ENCODE peak calls at places on chromosomes 12 and 14, in five cellular contexts. One of them, this sample, is unnamed.

GRCh38 chr12:88207921-88208640 is 66.0 kb downstream of the TMTC3 start:
- DNase-seq in stomach: no peak
- DNase-seq in GM12891: no peak
- DNase-seq in GM12892: no peak
- DNase-seq in sigmoid colon: no peak
- DNase-seq in this sample: no peak

GRCh38 chr12:19220861-19221466 is 91.4 kb downstream of the PLEKHA5 start:
- DNase-seq in stomach: no peak
- DNase-seq in GM12891: no peak
- DNase-seq in GM12892: no peak
- DNase-seq in sigmoid colon: no peak
- DNase-seq in this sample: no peak

GRCh38 chr14:99320621-99321235 is 48.7 kb upstream of the BCL11B start:
- DNase-seq in stomach: no peak
- DNase-seq in GM12891: no peak
- DNase-seq in GM12892: no peak
- DNase-seq in sigmoid colon: no peak
- DNase-seq in this sample: peak

GRCh38 chr14:101022916-101023435 is 119.5 kb upstream of the RTL1 start:
- DNase-seq in stomach: peak
- DNase-seq in GM12891: no peak
- DNase-seq in GM12892: no peak
- DNase-seq in sigmoid colon: peak
- DNase-seq in this sample: peak

GRCh38 chr12:52246720-52247621 is 13.9 kb downstream of the KRT7 start:
- DNase-seq in stomach: peak
- DNase-seq in GM12891: no peak
- DNase-seq in GM12892: no peak
- DNase-seq in sigmoid colon: peak
- DNase-seq in this sample: peak

GRCh38 chr14:31712244-31713127 is 151.3 kb downstream of the NUBPL start:
- DNase-seq in stomach: no peak
- DNase-seq in GM12891: no peak
- DNase-seq in GM12892: no peak
- DNase-seq in sigmoid colon: no peak
- DNase-seq in this sample: no peak

GRCh38 chr12:65853489-65854157 is 29.3 kb downstream of the HMGA2 start:
- DNase-seq in stomach: no peak
- DNase-seq in GM12891: no peak
- DNase-seq in GM12892: no peak
- DNase-seq in sigmoid colon: no peak
- DNase-seq in this sample: no peak

GRCh38 chr12:71938728-71939385 is at the start of gene TPH2:
- DNase-seq in stomach: peak
- DNase-seq in GM12891: peak
- DNase-seq in GM12892: peak
- DNase-seq in sigmoid colon: no peak
- DNase-seq in this sample: no peak

GRCh38 chr14:100471451-100472093 is 115.6 kb downstream of the BEGAIN start:
- DNase-seq in stomach: no peak
- DNase-seq in GM12891: no peak
- DNase-seq in GM12892: no peak
- DNase-seq in sigmoid colon: no peak
- DNase-seq in this sample: no peak

GRCh38 chr14:102390486-102390885 is 27.7 kb downstream of the TECPR2 start:
- DNase-seq in stomach: no peak
- DNase-seq in GM12891: no peak
- DNase-seq in GM12892: no peak
- DNase-seq in sigmoid colon: no peak
- DNase-seq in this sample: no peak

GRCh38 chr14:83849999-83850611 is 1679.8 kb upstream of the FLRT2 start:
- DNase-seq in stomach: no peak
- DNase-seq in GM12891: no peak
- DNase-seq in GM12892: no peak
- DNase-seq in sigmoid colon: no peak
- DNase-seq in this sample: no peak

GRCh38 chr14:56322531-56322930 is 204.3 kb downstream of the PELI2 start:
- DNase-seq in stomach: no peak
- DNase-seq in GM12891: no peak
- DNase-seq in GM12892: no peak
- DNase-seq in sigmoid colon: no peak
- DNase-seq in this sample: no peak

GRCh38 chr12:106304001-106304421 is 1.5 kb downstream of the TCP11L2 start:
- DNase-seq in stomach: no peak
- DNase-seq in GM12891: no peak
- DNase-seq in GM12892: no peak
- DNase-seq in sigmoid colon: no peak
- DNase-seq in this sample: no peak

GRCh38 chr14:36510078-36510799 is 9.8 kb downstream of the NKX2-1 start:
- DNase-seq in stomach: no peak
- DNase-seq in GM12891: no peak
- DNase-seq in GM12892: no peak
- DNase-seq in sigmoid colon: no peak
- DNase-seq in this sample: no peak

GRCh38 chr12:77133566-77133965 is 68.2 kb upstream of the E2F7 start:
- DNase-seq in stomach: peak
- DNase-seq in GM12891: no peak
- DNase-seq in GM12892: no peak
- DNase-seq in sigmoid colon: no peak
- DNase-seq in this sample: no peak

GRCh38 chr12:104736307-104736706 is 221.8 kb downstream of the SLC41A2 start:
- DNase-seq in stomach: no peak
- DNase-seq in GM12891: no peak
- DNase-seq in GM12892: no peak
- DNase-seq in sigmoid colon: no peak
- DNase-seq in this sample: no peak

GRCh38 chr12:52038447-52038846 is 12.8 kb upstream of the NR4A1 start:
- DNase-seq in stomach: no peak
- DNase-seq in GM12891: no peak
- DNase-seq in GM12892: no peak
- DNase-seq in sigmoid colon: no peak
- DNase-seq in this sample: no peak

GRCh38 chr14:62130441-62130840 is 368.2 kb downstream of the SNAPC1 start:
- DNase-seq in stomach: no peak
- DNase-seq in GM12891: no peak
- DNase-seq in GM12892: no peak
- DNase-seq in sigmoid colon: no peak
- DNase-seq in this sample: no peak

GRCh38 chr12:99983721-99984258 is 946 bp downstream of the ANKS1B start:
- DNase-seq in stomach: no peak
- DNase-seq in GM12891: no peak
- DNase-seq in GM12892: no peak
- DNase-seq in sigmoid colon: no peak
- DNase-seq in this sample: no peak

GRCh38 chr12:39483042-39483441 is 40.1 kb upstream of the KIF21A start:
- DNase-seq in stomach: no peak
- DNase-seq in GM12891: no peak
- DNase-seq in GM12892: no peak
- DNase-seq in sigmoid colon: no peak
- DNase-seq in this sample: no peak

GRCh38 chr12:11882301-11883019 is 188.3 kb upstream of the BCL2L14 start:
- DNase-seq in stomach: no peak
- DNase-seq in GM12891: no peak
- DNase-seq in GM12892: no peak
- DNase-seq in sigmoid colon: no peak
- DNase-seq in this sample: no peak

GRCh38 chr12:69655616-69656336 is 43.3 kb downstream of the BEST3 start:
- DNase-seq in stomach: no peak
- DNase-seq in GM12891: no peak
- DNase-seq in GM12892: no peak
- DNase-seq in sigmoid colon: no peak
- DNase-seq in this sample: peak

GRCh38 chr12:92039048-92039447 is 106.6 kb downstream of the BTG1 start:
- DNase-seq in stomach: no peak
- DNase-seq in GM12891: no peak
- DNase-seq in GM12892: no peak
- DNase-seq in sigmoid colon: no peak
- DNase-seq in this sample: no peak

GRCh38 chr14:31543969-31544799 is 17.0 kb upstream of the NUBPL start:
- DNase-seq in stomach: no peak
- DNase-seq in GM12891: no peak
- DNase-seq in GM12892: no peak
- DNase-seq in sigmoid colon: no peak
- DNase-seq in this sample: no peak

GRCh38 chr14:33908540-33909223 is 42.2 kb downstream of the EGLN3 start:
- DNase-seq in stomach: no peak
- DNase-seq in GM12891: no peak
- DNase-seq in GM12892: no peak
- DNase-seq in sigmoid colon: no peak
- DNase-seq in this sample: no peak

GRCh38 chr12:126789963-126790362 is 1477.0 kb upstream of the TMEM132C start:
- DNase-seq in stomach: no peak
- DNase-seq in GM12891: no peak
- DNase-seq in GM12892: no peak
- DNase-seq in sigmoid colon: no peak
- DNase-seq in this sample: no peak

GRCh38 chr14:64645220-64645891 is 58.9 kb upstream of the PLEKHG3 start:
- DNase-seq in stomach: no peak
- DNase-seq in GM12891: no peak
- DNase-seq in GM12892: no peak
- DNase-seq in sigmoid colon: peak
- DNase-seq in this sample: no peak

GRCh38 chr12:122867701-122868461 is 28.0 kb downstream of the VPS37B start:
- DNase-seq in stomach: peak
- DNase-seq in GM12891: no peak
- DNase-seq in GM12892: peak
- DNase-seq in sigmoid colon: peak
- DNase-seq in this sample: peak

GRCh38 chr12:132414634-132415340 is 75.2 kb upstream of the FBRSL1 start:
- DNase-seq in stomach: peak
- DNase-seq in GM12891: peak
- DNase-seq in GM12892: peak
- DNase-seq in sigmoid colon: peak
- DNase-seq in this sample: peak

GRCh38 chr12:71639341-71639760 is 24.3 kb downstream of the ZFC3H1 start:
- DNase-seq in stomach: no peak
- DNase-seq in GM12891: no peak
- DNase-seq in GM12892: no peak
- DNase-seq in sigmoid colon: no peak
- DNase-seq in this sample: no peak

GRCh38 chr14:51521764-51522163 is 129.9 kb upstream of the FRMD6 start:
- DNase-seq in stomach: no peak
- DNase-seq in GM12891: no peak
- DNase-seq in GM12892: no peak
- DNase-seq in sigmoid colon: no peak
- DNase-seq in this sample: no peak

GRCh38 chr12:49885118-49885517 is 18.6 kb downstream of the FAIM2 start:
- DNase-seq in stomach: no peak
- DNase-seq in GM12891: no peak
- DNase-seq in GM12892: no peak
- DNase-seq in sigmoid colon: peak
- DNase-seq in this sample: no peak

DNA sequence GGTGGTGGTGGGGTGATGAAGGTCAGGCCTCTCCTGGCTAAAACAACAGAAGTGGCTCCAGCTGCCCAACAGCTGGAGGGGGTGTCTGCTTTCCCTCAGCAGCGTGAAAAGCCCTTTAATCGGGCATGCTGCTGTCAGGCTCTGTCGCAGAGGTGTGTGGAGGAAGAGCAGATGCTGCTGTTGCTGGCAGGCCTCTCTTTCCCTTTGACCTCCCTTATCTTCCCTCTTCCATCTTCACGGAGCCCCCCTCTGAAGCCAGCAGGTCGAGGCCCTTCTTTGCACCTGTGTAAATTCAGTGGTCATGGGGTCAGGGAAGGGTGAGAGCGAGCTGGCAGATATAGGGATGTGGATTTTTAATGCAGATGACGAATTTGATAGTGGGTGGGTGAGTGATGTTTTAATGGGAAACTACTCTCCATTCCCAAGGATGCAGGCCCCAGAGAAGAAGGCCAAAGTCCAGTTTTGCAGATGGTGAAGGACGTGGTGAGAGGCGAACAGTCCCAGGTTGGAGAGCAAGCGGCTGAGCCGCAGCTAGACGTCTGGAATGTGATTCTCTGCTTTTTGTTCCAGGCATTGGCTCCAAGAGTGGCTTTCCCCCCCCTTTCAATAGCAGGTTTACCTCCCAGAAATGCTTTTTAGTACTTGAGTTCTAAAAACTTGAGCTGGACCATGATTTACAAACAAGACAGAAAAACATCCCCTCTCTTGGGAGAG is 64.0 kb downstream of the SMOC1 start:
- DNase-seq in stomach: no peak
- DNase-seq in GM12891: no peak
- DNase-seq in GM12892: no peak
- DNase-seq in sigmoid colon: no peak
- DNase-seq in this sample: no peak
- TF ChIP-seq POLR2AphosphoS5 in stomach: no peak
- TF ChIP-seq POLR2AphosphoS5 in GM12891: no peak
- TF ChIP-seq POLR2AphosphoS5 in GM12892: no peak
- TF ChIP-seq POLR2AphosphoS5 in sigmoid colon: no peak
- TF ChIP-seq POLR2AphosphoS5 in this sample: no peak

GRCh38 chr12:26319511-26319910 is 124.1 kb downstream of the SSPN start:
- DNase-seq in stomach: no peak
- DNase-seq in GM12891: no peak
- DNase-seq in GM12892: no peak
- DNase-seq in sigmoid colon: peak
- DNase-seq in this sample: peak
- TF ChIP-seq POLR2A in stomach: no peak
- TF ChIP-seq POLR2A in GM12891: no peak
- TF ChIP-seq POLR2A in GM12892: no peak
- TF ChIP-seq POLR2A in sigmoid colon: no peak
- TF ChIP-seq POLR2A in this sample: no peak

GRCh38 chr14:21070610-21071224 is 613 bp downstream of the ARHGEF40 start:
- DNase-seq in stomach: no peak
- DNase-seq in GM12891: no peak
- DNase-seq in GM12892: no peak
- DNase-seq in sigmoid colon: no peak
- DNase-seq in this sample: no peak
- TF ChIP-seq POLR2AphosphoS5 in stomach: no peak
- TF ChIP-seq POLR2AphosphoS5 in GM12891: no peak
- TF ChIP-seq POLR2AphosphoS5 in GM12892: no peak
- TF ChIP-seq POLR2AphosphoS5 in sigmoid colon: no peak
- TF ChIP-seq POLR2AphosphoS5 in this sample: no peak

DNA sequence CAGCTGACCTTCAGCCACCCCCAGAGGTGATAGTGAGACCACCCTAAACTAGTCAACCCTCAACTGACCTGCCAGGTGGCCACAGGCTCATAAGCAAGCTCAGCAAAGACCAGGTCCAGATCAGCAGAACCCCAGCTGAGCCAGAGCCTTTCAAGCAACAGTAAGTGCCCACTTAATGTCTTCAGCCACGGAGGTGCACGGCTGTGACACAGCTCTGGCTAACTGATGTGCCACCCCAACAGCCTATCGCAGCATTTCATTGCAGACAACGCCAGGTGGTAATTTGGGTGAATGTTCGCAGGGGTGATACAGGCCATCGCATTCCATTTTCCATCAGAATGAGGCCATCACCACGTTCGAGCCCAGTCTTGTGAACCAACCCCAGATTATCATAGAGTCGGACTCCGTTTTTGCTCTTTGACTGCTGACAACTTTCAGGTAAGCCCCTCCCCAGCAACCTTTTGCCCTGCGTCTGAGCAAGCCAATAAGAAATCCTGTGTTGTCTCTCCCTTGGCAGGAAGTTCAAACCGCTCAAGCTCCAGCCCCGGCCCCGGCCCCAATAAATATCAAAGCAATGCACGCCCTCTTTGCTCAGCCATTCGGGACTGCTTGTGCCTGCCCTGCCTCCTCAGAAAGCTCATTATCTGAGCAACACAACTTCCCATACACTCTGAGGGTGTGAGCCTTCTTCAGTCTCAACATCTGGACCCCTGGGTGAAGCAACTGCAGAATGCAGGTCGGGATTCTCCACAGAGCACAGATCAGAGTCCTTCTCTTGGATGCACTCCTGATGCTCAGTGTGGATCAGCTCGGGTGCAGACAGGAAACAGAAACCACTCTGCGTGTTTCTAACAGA is 44.4 kb downstream of the JAG2 start:
- DNase-seq in stomach: no peak
- DNase-seq in GM12891: no peak
- DNase-seq in GM12892: no peak
- DNase-seq in sigmoid colon: peak
- DNase-seq in this sample: peak
- TF ChIP-seq POLR2A in stomach: no peak
- TF ChIP-seq POLR2A in GM12891: no peak
- TF ChIP-seq POLR2A in GM12892: no peak
- TF ChIP-seq POLR2A in sigmoid colon: no peak
- TF ChIP-seq POLR2A in this sample: no peak

This sample was measured in breast epithelium.